ENCODE peak calls at places on chromosomes 2 and 18, in ten cellular contexts. V is fibroblast of mammary gland, D is HT1080, Q is EL, U is ureter, J is HEK293T, K is GM10248, O is D341Med, T is GDM1, L is BE2C. X is an unnamed sample.

GRCh38 chr2:15797946-15798281 is 142.4 kb upstream of the MYCN start:
- DNase-seq in V (no peak), D (no peak), Q (no peak), U (no peak), J (no peak), K (no peak), O (no peak), T (no peak), L (no peak), X (no peak)

GRCh38 chr2:11082880-11083279 is 72.4 kb upstream of the SLC66A3 start:
- DNase-seq in V (peak; percentile 15), D (no peak), Q (no peak), U (peak; percentile 14), J (no peak), K (no peak), O (no peak), T (no peak), L (no peak), X (no peak)

GRCh38 chr2:134333646-134334189 is 79.8 kb downstream of the MGAT5 start:
- DNase-seq in V (peak; percentile 36), D (no peak), Q (no peak), U (no peak), J (no peak), K (no peak), O (no peak), T (no peak), L (peak; percentile 33), X (no peak)

GRCh38 chr2:206296128-206296527 is 21.7 kb downstream of the ZDBF2 start:
- DNase-seq in V (peak; percentile 51), D (peak; percentile 81), Q (peak; percentile 60), U (no peak), J (no peak), K (no peak), O (no peak), T (no peak), L (no peak), X (no peak)

GRCh38 chr2:241844066-241844728 is 14.5 kb downstream of the PDCD1 start:
- DNase-seq in V (peak; percentile 23), D (no peak), Q (peak; percentile 49), U (peak; percentile 67), J (peak; percentile 77), K (peak; percentile 86), O (peak; percentile 68), T (peak; percentile 47), L (peak; percentile 77), X (peak; percentile 65)

GRCh38 chr2:165582863-165583506 is 113.5 kb downstream of the CSRNP3 start:
- DNase-seq in V (no peak), D (no peak), Q (no peak), U (no peak), J (no peak), K (no peak), O (no peak), T (no peak), L (no peak), X (no peak)

GRCh38 chr2:115163572-115163971 is 721.1 kb downstream of the DPP10 start:
- DNase-seq in V (no peak), D (no peak), Q (no peak), U (no peak), J (no peak), K (no peak), O (no peak), T (no peak), L (no peak), X (no peak)

GRCh38 chr2:27964067-27964466 is 73.5 kb downstream of the BABAM2 start:
- DNase-seq in V (no peak), D (no peak), Q (no peak), U (no peak), J (no peak), K (no peak), O (no peak), T (no peak), L (no peak), X (no peak)

GRCh38 chr2:190882831-190883582 is 2.4 kb downstream of the GLS start:
- DNase-seq in V (no peak), D (peak; percentile 36), Q (peak; percentile 30), U (no peak), J (no peak), K (no peak), O (no peak), T (no peak), L (no peak), X (no peak)

GRCh38 chr2:191105082-191105481 is 45.7 kb downstream of the STAT4 start:
- DNase-seq in V (peak; percentile 57), D (peak; percentile 83), Q (peak; percentile 25), U (no peak), J (no peak), K (no peak), O (no peak), T (no peak), L (no peak), X (no peak)

GRCh38 chr2:206981739-206982336 is 42.5 kb downstream of the CPO start:
- DNase-seq in V (peak; percentile 80), D (peak; percentile 78), Q (peak; percentile 70), U (peak; percentile 76), J (peak; percentile 62), K (peak; percentile 17), O (peak; percentile 77), T (peak; percentile 49), L (peak; percentile 82), X (peak; percentile 72)

GRCh38 chr2:18900691-18901113 is 311.3 kb upstream of the NT5C1B start:
- DNase-seq in V (peak; percentile 75), D (no peak), Q (no peak), U (no peak), J (no peak), K (no peak), O (no peak), T (no peak), L (no peak), X (no peak)

GRCh38 chr2:20156051-20156730 is 68.7 kb downstream of the SDC1 start:
- DNase-seq in V (no peak), D (no peak), Q (no peak), U (no peak), J (no peak), K (no peak), O (no peak), T (no peak), L (no peak), X (no peak)

GRCh38 chr2:206392118-206392517 is 51.2 kb upstream of the ADAM23 start:
- DNase-seq in V (peak; percentile 63), D (peak; percentile 65), Q (peak; percentile 49), U (no peak), J (peak; percentile 67), K (peak; percentile 69), O (peak; percentile 65), T (peak; percentile 2), L (peak; percentile 60), X (peak; percentile 60)

GRCh38 chr18:32326450-32327309 is 136.8 kb downstream of the MEP1B start:
- DNase-seq in V (peak; percentile 40), D (no peak), Q (no peak), U (no peak), J (no peak), K (no peak), O (no peak), T (no peak), L (no peak), X (no peak)

GRCh38 chr2:96449637-96450036 is 55.5 kb downstream of the NEURL3 start:
- DNase-seq in V (no peak), D (no peak), Q (no peak), U (no peak), J (no peak), K (no peak), O (no peak), T (no peak), L (no peak), X (no peak)

GRCh38 chr2:101467306-101467705 is 7.6 kb downstream of the RFX8 start:
- DNase-seq in V (no peak), D (no peak), Q (no peak), U (no peak), J (no peak), K (no peak), O (no peak), T (no peak), L (no peak), X (no peak)

GRCh38 chr2:11745613-11746375 is 638 bp upstream of the LPIN1 start:
- DNase-seq in V (no peak), D (no peak), Q (no peak), U (no peak), J (no peak), K (no peak), O (no peak), T (no peak), L (no peak), X (peak; percentile 26)

GRCh38 chr2:16349811-16350210 is 315.8 kb downstream of the CYRIA start:
- DNase-seq in V (no peak), D (no peak), Q (no peak), U (no peak), J (no peak), K (no peak), O (no peak), T (no peak), L (peak; percentile 91), X (no peak)

GRCh38 chr2:180359522-180360282 is 352.6 kb upstream of the CWC22 start:
- DNase-seq in V (peak; percentile 10), D (no peak), Q (peak; percentile 14), U (no peak), J (peak; percentile 12), K (peak; percentile 4), O (no peak), T (no peak), L (no peak), X (no peak)

GRCh38 chr18:71114550-71115210 is 825.8 kb downstream of the SOCS6 start:
- DNase-seq in V (no peak), D (no peak), Q (no peak), U (no peak), J (no peak), K (no peak), O (no peak), T (no peak), L (no peak), X (no peak)

X was measured in WTC11.